ENCODE peak calls at places on chromosomes 4 and X, in eight cellular contexts. P, O, D, U, H, T, C and X are unnamed samples.

GRCh38 chr4:67638157-67638556 is 62.8 kb downstream of the UBA6 start:
- DNase-seq in P (no peak), O (no peak), D (no peak), H (no peak), C (no peak), T (no peak), U (no peak), X (peak; percentile 80)

GRCh38 chr4:161936625-161937133 is 227.1 kb downstream of the FSTL5 start:
- DNase-seq in U (no peak), H (peak; percentile 38), P (peak; percentile 1), C (no peak), T (no peak), O (peak; percentile 87), D (peak; percentile 70), X (no peak)

GRCh38 chr4:37653601-37654000 is 32.6 kb downstream of the RELL1 start:
- DNase-seq in P (no peak), D (no peak), T (no peak), O (peak; percentile 34), C (peak; percentile 58), H (no peak), U (no peak), X (peak; percentile 62)

GRCh38 chrX:153981771-153982533 is 9.4 kb downstream of the TMEM187 start:
- DNase-seq in T (peak; percentile 56), C (peak; percentile 82), P (no peak), H (no peak), D (no peak), O (no peak), U (peak; percentile 77), X (peak; percentile 89)

GRCh38 chr4:54067163-54067562 is 2.8 kb upstream of the CHIC2 start:
- DNase-seq in H (peak; percentile 59), P (no peak), D (peak; percentile 83), U (no peak), T (no peak), C (peak; percentile 69), O (peak; percentile 93), X (no peak)

GRCh38 chrX:121671649-121672048 is 624.2 kb downstream of the GLUD2 start:
- DNase-seq in T (no peak), P (no peak), O (no peak), U (no peak), H (no peak), D (no peak), C (no peak), X (peak; percentile 91)

GRCh38 chrX:111095974-111096870 is at the start of gene PAK3:
- DNase-seq in P (no peak), D (peak; percentile 40), T (peak; percentile 7), C (peak; percentile 69), U (no peak), O (peak; percentile 85), H (peak; percentile 44), X (no peak)

GRCh38 chr4:56821394-56822263 is at the start of gene SPINK2:
- DNase-seq in P (peak; percentile 61), O (peak; percentile 43), D (peak; percentile 73), U (peak; percentile 74), H (no peak), C (no peak), T (peak; percentile 75), X (no peak)

GRCh38 chr4:88059781-88060180 is 52.3 kb downstream of the PKD2 start:
- DNase-seq in C (no peak), P (no peak), U (no peak), O (no peak), T (no peak), H (no peak), D (no peak), X (no peak)

GRCh38 chrX:142428916-142429315 is 223.8 kb upstream of the MAGEC2 start:
- DNase-seq in P (no peak), H (no peak), D (no peak), U (no peak), C (no peak), O (peak; percentile 4), T (no peak), X (no peak)